ENCODE peak calls at places on chromosomes 12 and 14, in nine cellular contexts. S is GDM1, Q is lung microvascular endothelial cell, B is tibial nerve, L is NCI-H1048, P is foreskin fibroblast, H is fibroblast of pulmonary artery, W is AG10803, F is cardiac muscle cell. Y is an unnamed sample.

GRCh38 chr14:50038398-50039119 is 77.8 kb downstream of the VCPKMT start:
- DNase-seq in S (peak; percentile 60), Q (peak; percentile 68), B (no peak), L (no peak), P (peak; percentile 98), H (peak; percentile 75), W (peak; percentile 98), F (peak; percentile 71), Y (peak; percentile 60)

GRCh38 chr14:75985618-75986438 is at the start of gene IFT43:
- DNase-seq in S (peak; percentile 46), Q (peak; percentile 83), B (peak; percentile 90), L (peak; percentile 61), P (peak; percentile 66), H (peak; percentile 81), W (peak; percentile 73), F (peak; percentile 87), Y (peak; percentile 57)

GRCh38 chr14:100786131-100786530 is 39.8 kb upstream of the MEG3 start:
- DNase-seq in S (no peak), Q (no peak), B (no peak), L (no peak), P (no peak), H (peak; percentile 62), W (no peak), F (peak; percentile 75), Y (no peak)

GRCh38 chr14:101120636-101121398 is 217.3 kb upstream of the RTL1 start:
- DNase-seq in S (peak; percentile 78), Q (no peak), B (no peak), L (no peak), P (no peak), H (no peak), W (no peak), F (no peak), Y (no peak)

GRCh38 chr12:42612258-42612608 is 22.7 kb upstream of the PRICKLE1 start:
- DNase-seq in S (no peak), Q (no peak), B (no peak), L (no peak), P (no peak), H (peak; percentile 27), W (no peak), F (peak; percentile 39), Y (no peak)

GRCh38 chr14:100091386-100091785 is 26.2 kb downstream of the EVL start:
- DNase-seq in S (no peak), Q (no peak), B (no peak), L (no peak), P (no peak), H (no peak), W (no peak), F (no peak), Y (no peak)

GRCh38 chr14:52911904-52912303 is 38.9 kb downstream of the FERMT2 start:
- DNase-seq in S (no peak), Q (no peak), B (no peak), L (no peak), P (no peak), H (no peak), W (no peak), F (no peak), Y (no peak)

GRCh38 chr12:120536064-120536791 is 2.1 kb downstream of the RNF10 start:
- DNase-seq in S (no peak), Q (no peak), B (no peak), L (no peak), P (no peak), H (no peak), W (no peak), F (no peak), Y (no peak)

GRCh38 chr14:95479494-95479893 is 37.0 kb downstream of the SYNE3 start:
- DNase-seq in S (no peak), Q (no peak), B (no peak), L (no peak), P (no peak), H (no peak), W (no peak), F (no peak), Y (no peak)

GRCh38 chr14:102776761-102777710 is at the start of gene TRAF3:
- DNase-seq in S (peak; percentile 58), Q (peak; percentile 78), B (no peak), L (no peak), P (peak; percentile 68), H (peak; percentile 79), W (peak; percentile 69), F (peak; percentile 82), Y (peak; percentile 97)

GRCh38 chr12:109098142-109098652 is 800 bp downstream of the UNG start:
- DNase-seq in S (no peak), Q (peak; percentile 71), B (no peak), L (no peak), P (peak; percentile 58), H (peak; percentile 76), W (peak; percentile 66), F (peak; percentile 86), Y (no peak)

GRCh38 chr12:76201758-76202157 is 117.3 kb upstream of the NAP1L1 start:
- DNase-seq in S (no peak), Q (no peak), B (no peak), L (no peak), P (no peak), H (no peak), W (peak; percentile 24), F (no peak), Y (no peak)

GRCh38 chr14:75418779-75419768 is 8.7 kb upstream of the JDP2 start:
- DNase-seq in S (peak; percentile 84), Q (no peak), B (no peak), L (no peak), P (no peak), H (no peak), W (no peak), F (peak; percentile 49), Y (no peak)

GRCh38 chr12:116615141-116615861 is 56.1 kb downstream of the MAP1LC3B2 start:
- DNase-seq in S (no peak), Q (no peak), B (no peak), L (no peak), P (no peak), H (no peak), W (no peak), F (no peak), Y (no peak)

GRCh38 chr12:133058203-133059125 is 21.2 kb downstream of the ZNF84 start:
- DNase-seq in S (no peak), Q (no peak), B (no peak), L (no peak), P (no peak), H (peak; percentile 13), W (no peak), F (no peak), Y (no peak)

GRCh38 chr14:35257809-35258208 is 34.4 kb upstream of the PSMA6 start:
- DNase-seq in S (no peak), Q (peak; percentile 51), B (no peak), L (no peak), P (no peak), H (peak; percentile 74), W (no peak), F (peak; percentile 78), Y (no peak)

GRCh38 chr12:95705143-95705542 is 85.4 kb downstream of the NTN4 start:
- DNase-seq in S (no peak), Q (no peak), B (no peak), L (no peak), P (no peak), H (no peak), W (no peak), F (no peak), Y (no peak)

GRCh38 chr14:53516261-53516774 is 363.2 kb upstream of the DDHD1 start:
- DNase-seq in S (no peak), Q (no peak), B (no peak), L (no peak), P (peak; percentile 65), H (peak; percentile 14), W (peak; percentile 95), F (no peak), Y (no peak)

GRCh38 chr12:49137476-49137875 is 6.3 kb upstream of the TUBA1B start:
- DNase-seq in S (no peak), Q (no peak), B (no peak), L (no peak), P (no peak), H (no peak), W (peak; percentile 70), F (no peak), Y (no peak)

GRCh38 chr12:117158096-117158495 is 32.2 kb downstream of the FBXO21 start:
- DNase-seq in S (no peak), Q (no peak), B (no peak), L (no peak), P (no peak), H (no peak), W (no peak), F (no peak), Y (no peak)

GRCh38 chr12:54197037-54197909 is 8.5 kb upstream of the SMUG1 start:
- DNase-seq in S (no peak), Q (no peak), B (no peak), L (peak; percentile 91), P (peak; percentile 27), H (no peak), W (peak; percentile 56), F (no peak), Y (no peak)

GRCh38 chr14:101781240-101782061 is 19.9 kb downstream of the PPP2R5C start:
- DNase-seq in S (no peak), Q (peak; percentile 14), B (no peak), L (no peak), P (no peak), H (no peak), W (no peak), F (peak; percentile 28), Y (no peak)

GRCh38 chr12:121089031-121089812 is 43.5 kb upstream of the P2RX7 start:
- DNase-seq in S (no peak), Q (no peak), B (no peak), L (no peak), P (no peak), H (no peak), W (no peak), F (peak; percentile 5), Y (peak; percentile 49)

GRCh38 chr14:104879983-104880565 is 15.0 kb downstream of the CEP170B start:
- DNase-seq in S (no peak), Q (no peak), B (no peak), L (no peak), P (no peak), H (no peak), W (no peak), F (no peak), Y (no peak)

GRCh38 chr12:68113644-68114043 is 45.9 kb downstream of the IFNG start:
- DNase-seq in S (no peak), Q (no peak), B (no peak), L (no peak), P (no peak), H (no peak), W (no peak), F (no peak), Y (no peak)

GRCh38 chr12:106197906-106198623 is 49.8 kb downstream of the CKAP4 start:
- DNase-seq in S (no peak), Q (no peak), B (no peak), L (no peak), P (no peak), H (no peak), W (peak; percentile 97), F (no peak), Y (no peak)

GRCh38 chr14:41668346-41668745 is 61.7 kb downstream of the LRFN5 start:
- DNase-seq in S (no peak), Q (no peak), B (no peak), L (no peak), P (no peak), H (no peak), W (peak; percentile 7), F (peak; percentile 2), Y (no peak)